ENCODE peak calls at places on chromosomes 12 and 14, in seven cellular contexts. B is astrocyte of the spinal cord; U is fibroblast of the aortic adventitia; T is heart right ventricle; A is NB4; W is choroid plexus epithelial cell; H is CD8-positive, alpha-beta T cell. E is an unnamed sample.
A peak's percentile ranks its signal among the peaks of the same experiment; 100 is the strongest.

GRCh38 chr14:48788771-48789170 is 797.4 kb downstream of the RPS29 start:
- DNase-seq in W (no peak), A (no peak), U (no peak), H (no peak), T (no peak), B (no peak), E (no peak)

GRCh38 chr12:104360988-104361707 is 57.6 kb downstream of the EID3 start:
- DNase-seq in H (no peak), W (peak; percentile 75), B (no peak), U (peak; percentile 80), T (no peak), A (no peak), E (no peak)

GRCh38 chr12:30823140-30823669 is 68.5 kb upstream of the CAPRIN2 start:
- DNase-seq in U (peak; percentile 5), B (no peak), A (peak; percentile 52), T (peak; percentile 48), H (peak; percentile 47), W (no peak), E (no peak)

GRCh38 chr12:21456291-21456780 is 18.9 kb downstream of the PYROXD1 start:
- DNase-seq in A (peak; percentile 90), U (no peak), W (no peak), T (no peak), H (peak; percentile 30), B (no peak), E (peak; percentile 30)

GRCh38 chr14:73740921-73741326 is 26.7 kb upstream of the PNMA1 start:
- DNase-seq in A (no peak), B (peak; percentile 35), U (peak; percentile 69), W (peak; percentile 54), T (peak; percentile 76), H (no peak), E (peak; percentile 88)

GRCh38 chr12:122894173-122895121 is 1.5 kb downstream of the VPS37B start:
- DNase-seq in B (no peak), T (no peak), A (no peak), W (no peak), H (peak; percentile 39), U (no peak), E (peak; percentile 65)

GRCh38 chr12:40614923-40615322 is 77.3 kb upstream of the CNTN1 start:
- DNase-seq in B (no peak), H (no peak), U (no peak), A (peak; percentile 46), W (no peak), T (no peak), E (no peak)

GRCh38 chr12:1883513-1883912 is 34.9 kb downstream of the CACNA2D4 start:
- DNase-seq in A (no peak), T (no peak), H (no peak), B (no peak), W (no peak), U (no peak), E (no peak)

GRCh38 chr14:97603201-97603600 is 806.0 kb downstream of the VRK1 start:
- DNase-seq in H (peak; percentile 58), W (no peak), T (no peak), U (no peak), B (no peak), A (no peak), E (no peak)

GRCh38 chr14:51676549-51676948 is 24.8 kb downstream of the FRMD6 start:
- DNase-seq in B (no peak), A (no peak), U (peak; percentile 43), T (no peak), W (peak; percentile 47), H (no peak), E (peak; percentile 25)

GRCh38 chr12:50282581-50283229 is 615 bp downstream of the LIMA1 start:
- DNase-seq in A (peak; percentile 30), T (no peak), B (peak; percentile 32), H (no peak), U (peak; percentile 63), W (peak; percentile 45), E (peak; percentile 10)

GRCh38 chr14:101066826-101067508 is 163.4 kb upstream of the RTL1 start:
- DNase-seq in H (peak; percentile 0), U (no peak), B (no peak), A (no peak), W (no peak), T (no peak), E (no peak)

GRCh38 chr12:59808317-59808910 is 212.6 kb downstream of the SLC16A7 start:
- DNase-seq in U (peak; percentile 63), T (no peak), H (no peak), W (peak; percentile 66), B (peak; percentile 47), A (peak; percentile 50), E (peak; percentile 51)

GRCh38 chr12:57090456-57090855 is 1.5 kb downstream of the NAB2 start:
- DNase-seq in A (no peak), T (no peak), B (no peak), U (no peak), H (no peak), W (no peak), E (no peak)

GRCh38 chr12:16155938-16156337 is 121.5 kb downstream of the SLC15A5 start:
- DNase-seq in H (no peak), T (no peak), U (no peak), W (peak; percentile 1), A (no peak), B (no peak), E (peak; percentile 51)

GRCh38 chr14:36134026-36134425 is 42.5 kb downstream of the PTCSC3 start:
- DNase-seq in H (no peak), U (no peak), B (no peak), W (no peak), A (peak; percentile 6), T (no peak), E (no peak)

GRCh38 chr14:92798811-92799210 is 4.7 kb downstream of the GOLGA5 start:
- DNase-seq in T (no peak), U (no peak), W (no peak), A (no peak), B (no peak), H (no peak), E (no peak)

GRCh38 chr14:36556811-36557433 is 25.5 kb downstream of the NKX2-8 start:
- DNase-seq in A (peak; percentile 31), B (peak; percentile 15), H (no peak), W (peak; percentile 38), U (peak; percentile 13), T (no peak), E (peak; percentile 47)

GRCh38 chr14:60862283-60862682 is 118.6 kb downstream of the TRMT5 start:
- DNase-seq in H (no peak), U (peak; percentile 64), T (no peak), A (peak; percentile 13), B (peak; percentile 29), W (peak; percentile 69), E (peak; percentile 11)

GRCh38 chr12:116659771-116660481 is 77.9 kb downstream of the SPRING1 start:
- DNase-seq in U (peak; percentile 79), H (no peak), T (no peak), A (no peak), B (peak; percentile 32), W (no peak), E (no peak)

GRCh38 chr12:18552829-18553228 is 185.0 kb downstream of the PLCZ1 start:
- DNase-seq in B (no peak), T (no peak), W (peak; percentile 3), H (no peak), A (no peak), U (no peak), E (no peak)
- TF ChIP-seq CTCF in B (no peak), T (peak; percentile 34), W (peak; percentile 38), H (no peak), A (no peak), U (no peak), E (no peak)

DNA sequence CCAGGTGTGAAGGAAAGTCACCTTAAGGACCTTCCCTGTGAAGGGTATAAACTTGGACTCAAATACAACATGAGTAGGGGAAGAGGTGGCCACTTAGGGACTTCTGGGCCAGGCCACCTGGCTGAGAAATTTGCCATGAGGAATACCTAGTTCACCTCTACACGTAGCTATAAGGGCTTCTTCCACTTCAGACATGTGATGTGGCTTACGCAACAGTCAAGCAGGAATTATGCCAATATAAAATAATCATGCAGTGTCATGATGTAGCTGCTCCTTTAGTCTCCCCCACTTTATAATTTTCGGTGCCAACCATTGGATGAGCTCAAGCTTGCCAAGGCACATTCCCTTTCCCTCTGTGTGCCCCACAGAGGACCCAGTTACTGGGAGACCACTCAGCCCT is 166.6 kb upstream of the BCL2L14 start:
- DNase-seq in W (no peak), T (no peak), U (no peak), H (no peak), A (no peak), B (no peak), E (peak; percentile 14)
- TF ChIP-seq CTCF in W (no peak), T (no peak), U (no peak), H (no peak), A (no peak), B (no peak), E (no peak)

GRCh38 chr12:95960241-95960640 is 17.1 kb downstream of the AMDHD1 start:
- DNase-seq in T (no peak), H (no peak), U (no peak), W (no peak), B (no peak), A (peak; percentile 18), E (no peak)

GRCh38 chr12:95956557-95957145 is 13.5 kb downstream of the AMDHD1 start:
- DNase-seq in A (no peak), W (no peak), T (no peak), B (no peak), H (no peak), U (no peak), E (no peak)

GRCh38 chr12:95955549-95956159 is 12.5 kb downstream of the AMDHD1 start:
- DNase-seq in H (no peak), T (no peak), U (no peak), B (no peak), A (no peak), W (no peak), E (no peak)

GRCh38 chr12:95963104-95963503 is 20.0 kb downstream of the AMDHD1 start:
- DNase-seq in B (no peak), H (no peak), T (no peak), A (peak; percentile 93), U (no peak), W (no peak), E (peak; percentile 24)

DNA sequence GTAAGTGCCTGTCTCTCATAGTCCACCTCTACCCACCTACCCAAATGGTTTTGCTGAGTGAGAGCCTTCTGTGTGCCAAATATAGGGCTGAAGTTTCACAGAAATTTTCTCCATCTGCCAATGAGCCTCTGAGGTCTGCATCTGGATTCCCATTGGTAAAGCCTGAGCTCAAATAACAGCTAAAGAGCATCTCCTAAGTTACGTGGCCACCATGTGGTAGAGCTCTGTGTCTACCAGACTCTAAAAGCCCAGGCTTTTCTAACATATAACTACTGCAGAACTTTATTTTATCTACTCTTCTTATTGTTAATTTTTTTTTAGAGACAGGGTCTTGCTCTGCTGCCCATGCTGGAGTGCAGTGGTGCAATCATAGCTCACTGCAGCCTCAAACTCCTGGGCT is 16.0 kb downstream of the AMDHD1 start:
- DNase-seq in H (no peak), W (peak; percentile 34), A (peak; percentile 60), U (peak; percentile 29), T (no peak), B (peak; percentile 8), E (peak; percentile 22)
- TF ChIP-seq CTCF in H (no peak), W (peak; percentile 29), A (peak; percentile 34), U (no peak), T (no peak), B (peak; percentile 18), E (peak; percentile 11)

DNA sequence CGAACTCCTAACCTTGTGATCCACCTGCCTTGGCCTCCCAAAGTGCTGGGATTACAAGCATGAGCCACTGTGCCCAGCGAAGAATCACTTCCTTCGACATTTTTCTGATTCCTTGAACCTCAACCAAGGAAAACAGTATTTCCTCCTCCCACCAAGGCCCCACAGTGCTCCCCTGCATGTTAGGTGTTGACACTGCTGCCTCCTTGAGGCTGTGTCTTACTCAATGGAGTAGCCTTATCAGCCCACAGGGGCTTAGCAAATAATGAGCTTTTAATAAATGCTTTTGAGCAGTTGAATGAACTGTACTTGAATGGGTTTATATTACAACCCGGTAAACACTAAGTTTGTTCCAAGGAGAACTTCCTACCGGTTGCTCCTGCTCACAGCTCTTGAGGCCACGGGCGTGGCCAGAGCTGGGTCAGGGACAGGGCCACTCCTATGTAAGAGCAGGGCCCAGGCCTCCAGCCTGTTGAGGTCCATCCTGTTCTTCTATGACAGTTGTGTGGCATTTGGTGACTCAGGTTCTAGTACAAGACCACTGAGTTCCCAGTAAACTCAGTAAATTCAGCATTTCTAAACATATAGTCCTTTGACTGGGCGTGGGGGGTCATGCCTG is 36.8 kb upstream of the TUBA1A start:
- DNase-seq in W (peak; percentile 77), U (peak; percentile 57), T (no peak), A (peak; percentile 42), H (no peak), B (peak; percentile 65), E (peak; percentile 31)
- TF ChIP-seq CTCF in W (peak; percentile 49), U (peak; percentile 29), T (no peak), A (no peak), H (no peak), B (peak; percentile 37), E (no peak)

E was measured in MCF 10A.